ENCODE peak calls at places on chromosomes 16 and 17, in seven cellular contexts. A, K, Z, O, V, E and P are unnamed samples.

GRCh38 chr16:24653725-24654124 is 75.7 kb upstream of the TNRC6A start:
- DNase-seq in A (no peak), E (no peak), O (no peak), V (no peak), Z (no peak), K (no peak), P (no peak)

GRCh38 chr17:82863941-82864720 is 24.3 kb upstream of the ZNF750 start:
- DNase-seq in Z (no peak), K (no peak), O (peak), A (peak), V (peak), E (peak), P (no peak)

GRCh38 chr16:21150375-21151001 is at the start of gene DNAH3:
- DNase-seq in E (no peak), Z (no peak), O (no peak), K (peak), A (no peak), V (no peak), P (no peak)

GRCh38 chr17:61260061-61260797 is 139.4 kb upstream of the TBX2 start:
- DNase-seq in Z (no peak), V (peak), A (no peak), K (no peak), E (no peak), O (no peak), P (no peak)

GRCh38 chr17:27573971-27574525 is 56.9 kb upstream of the LGALS9 start:
- DNase-seq in V (peak), K (no peak), Z (no peak), E (peak), A (no peak), O (no peak), P (no peak)

GRCh38 chr17:76585649-76586593 is at the start of gene ST6GALNAC2:
- DNase-seq in K (peak), A (peak), Z (peak), O (peak), E (peak), V (no peak), P (peak)

GRCh38 chr16:68884391-68884790 is 41.1 kb downstream of the TANGO6 start:
- DNase-seq in O (no peak), A (no peak), Z (no peak), V (no peak), E (no peak), K (no peak), P (no peak)

GRCh38 chr17:5055543-5055942 is 20.3 kb upstream of the SLC52A1 start:
- DNase-seq in E (no peak), A (no peak), Z (no peak), V (no peak), K (no peak), O (no peak), P (no peak)

GRCh38 chr17:9162275-9162985 is 141.1 kb downstream of the NTN1 start:
- DNase-seq in K (no peak), A (no peak), V (no peak), Z (peak), O (no peak), E (no peak), P (no peak)

GRCh38 chr17:44024853-44025252 is 10.1 kb upstream of the TMEM101 start:
- DNase-seq in V (no peak), K (no peak), A (no peak), O (no peak), E (no peak), Z (no peak), P (no peak)

GRCh38 chr17:80146121-80147034 is 550 bp downstream of the EIF4A3 start:
- DNase-seq in Z (no peak), A (no peak), K (no peak), E (no peak), O (peak), V (no peak), P (peak)

GRCh38 chr17:68674271-68674925 is 73.2 kb upstream of the FAM20A start:
- DNase-seq in O (no peak), V (peak), Z (no peak), K (no peak), E (no peak), A (no peak), P (no peak)

GRCh38 chr16:14487579-14487978 is 142.5 kb downstream of the PARN start:
- DNase-seq in E (no peak), A (no peak), O (no peak), Z (no peak), K (no peak), V (no peak), P (no peak)

GRCh38 chr16:64321881-64322280 is 800.0 kb downstream of the CDH11 start:
- DNase-seq in Z (no peak), O (no peak), A (no peak), V (no peak), E (no peak), K (no peak), P (no peak)

GRCh38 chr17:77704048-77704815 is 254.3 kb upstream of the TNRC6C start:
- DNase-seq in V (no peak), K (no peak), Z (no peak), O (no peak), E (no peak), A (no peak), P (no peak)

GRCh38 chr17:74773871-74774286 is 2.3 kb downstream of the NAT9 start:
- DNase-seq in A (no peak), O (no peak), K (no peak), Z (no peak), V (peak), E (peak), P (no peak)

GRCh38 chr16:72092832-72093447 is 480 bp downstream of the TXNL4B start:
- DNase-seq in A (no peak), V (peak), O (no peak), Z (no peak), E (peak), K (no peak), P (no peak)

GRCh38 chr17:7238418-7239090 is 703 bp downstream of the PHF23 start:
- DNase-seq in O (peak), E (peak), A (no peak), K (no peak), Z (no peak), V (no peak), P (no peak)

GRCh38 chr16:48887646-48888045 is 277.7 kb upstream of the N4BP1 start:
- DNase-seq in Z (no peak), K (no peak), E (no peak), A (no peak), V (no peak), O (no peak), P (no peak)

GRCh38 chr16:67847064-67847861 is at the start of gene CENPT:
- DNase-seq in Z (no peak), A (no peak), O (no peak), V (peak), E (peak), K (peak), P (no peak)

GRCh38 chr17:6047966-6048365 is 22.2 kb upstream of the WSCD1 start:
- DNase-seq in V (no peak), A (no peak), K (no peak), Z (no peak), O (no peak), E (no peak), P (no peak)

GRCh38 chr16:25012525-25012991 is 2.6 kb downstream of the ARHGAP17 start:
- DNase-seq in O (no peak), V (peak), K (no peak), A (no peak), Z (no peak), E (peak), P (no peak)

GRCh38 chr16:3590736-3591435 is 13.7 kb upstream of the NLRC3 start:
- DNase-seq in E (peak), K (peak), Z (no peak), V (no peak), O (no peak), A (no peak), P (no peak)

GRCh38 chr17:17398188-17398927 is 78.4 kb upstream of the MED9 start:
- DNase-seq in O (no peak), K (no peak), A (no peak), Z (no peak), E (no peak), V (peak), P (no peak)

GRCh38 chr16:73713817-73714495 is 582.7 kb upstream of the PSMD7 start:
- DNase-seq in K (no peak), Z (peak), E (peak), V (peak), A (no peak), O (no peak), P (no peak)

GRCh38 chr17:69810326-69811035 is 264.5 kb upstream of the KCNJ16 start:
- DNase-seq in A (no peak), V (no peak), Z (no peak), E (no peak), O (no peak), K (no peak), P (no peak)

GRCh38 chr17:1915889-1916288 is 86.1 kb downstream of the RPA1 start:
- DNase-seq in Z (no peak), E (no peak), A (no peak), K (no peak), O (no peak), V (no peak), P (no peak)
- TF ChIP-seq CTCF in Z (no peak), E (no peak), A (no peak), K (no peak), O (no peak), V (no peak), P (no peak)

GRCh38 chr16:66651474-66651765 is 45.1 kb downstream of the CMTM4 start:
- DNase-seq in E (no peak), Z (no peak), K (no peak), V (no peak), A (no peak), O (no peak), P (no peak)
- TF ChIP-seq CTCF in E (no peak), Z (no peak), K (no peak), V (no peak), A (no peak), O (no peak), P (no peak)

GRCh38 chr16:6081320-6081976 is 983.9 kb upstream of the EEF2KMT start:
- DNase-seq in K (no peak), O (no peak), Z (peak), V (no peak), A (no peak), E (peak), P (peak)
- TF ChIP-seq CTCF in K (peak), O (no peak), Z (peak), V (peak), A (no peak), E (peak), P (peak)

DNA sequence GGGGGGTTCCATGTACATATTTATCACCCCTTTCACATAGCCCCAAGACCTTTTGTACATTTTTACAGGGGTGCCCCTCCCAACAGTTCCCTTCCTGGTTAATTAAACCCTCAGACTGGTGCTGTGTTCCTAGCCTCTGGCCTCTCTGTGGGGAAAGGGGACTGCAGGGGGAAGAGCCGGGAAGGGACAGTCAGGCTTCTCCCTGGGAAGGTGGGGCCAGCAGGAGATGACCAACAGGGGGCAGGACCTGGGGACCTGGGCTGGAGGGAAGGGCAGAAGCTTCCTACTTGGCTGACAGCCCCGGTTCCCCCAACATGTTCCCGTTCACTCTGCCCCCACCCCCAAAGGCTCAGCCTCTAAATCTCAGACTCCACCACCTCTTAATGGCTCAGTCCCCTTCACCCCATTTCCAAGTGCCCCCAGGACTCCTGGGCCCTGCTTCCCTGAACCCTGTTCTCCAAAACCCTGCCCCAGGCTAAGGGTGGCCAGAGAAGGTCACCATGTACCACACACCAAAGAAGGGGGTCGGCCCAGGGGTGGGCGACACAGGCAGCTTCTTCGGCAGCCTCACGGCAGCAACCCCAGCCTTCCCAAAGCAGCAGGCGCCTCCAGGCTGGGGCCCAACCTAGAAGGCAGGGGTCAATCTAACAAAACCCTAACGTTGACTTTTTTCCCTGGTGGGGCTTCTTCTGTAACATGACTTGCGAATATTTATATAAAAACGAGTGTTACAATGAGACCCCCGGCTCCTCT is 12.0 kb downstream of the FBRS start:
- DNase-seq in A (no peak), E (no peak), V (no peak), O (no peak), Z (no peak), K (no peak), P (no peak)
- TF ChIP-seq CTCF in A (no peak), E (no peak), V (no peak), O (no peak), Z (no peak), K (no peak), P (no peak)